ENCODE peak calls at places on chromosomes 13 and 19, in six cellular contexts. Q, W, V, B, E and F are unnamed samples.

GRCh38 chr19:19550454-19550842 is 12.4 kb downstream of the CILP2 start:
- DNase-seq in Q (peak; percentile 39), W (no peak), V (no peak), B (no peak), E (no peak), F (peak; percentile 96)

GRCh38 chr13:73190477-73190876 is 131.7 kb downstream of the KLF5 start:
- DNase-seq in Q (no peak), W (no peak), V (no peak), B (no peak), E (no peak), F (no peak)

GRCh38 chr19:13097331-13098258 is 5.1 kb downstream of the LYL1 start:
- DNase-seq in Q (no peak), W (no peak), V (no peak), B (no peak), E (no peak), F (no peak)

GRCh38 chr13:34435338-34435737 is 506.7 kb upstream of the NBEA start:
- DNase-seq in Q (peak; percentile 45), W (no peak), V (no peak), B (no peak), E (no peak), F (peak; percentile 32)

GRCh38 chr19:49921871-49922755 is 6.9 kb upstream of the ATF5 start:
- DNase-seq in Q (peak; percentile 43), W (no peak), V (no peak), B (no peak), E (no peak), F (peak; percentile 62)

GRCh38 chr19:4101496-4101770 is 22.5 kb downstream of the MAP2K2 start:
- DNase-seq in Q (no peak), W (no peak), V (no peak), B (no peak), E (no peak), F (no peak)

GRCh38 chr13:44884076-44884729 is 105.1 kb downstream of the NUFIP1 start:
- DNase-seq in Q (peak; percentile 81), W (no peak), V (no peak), B (no peak), E (no peak), F (peak; percentile 63)

GRCh38 chr19:13573268-13573667 is 67.0 kb upstream of the CACNA1A start:
- DNase-seq in Q (no peak), W (no peak), V (no peak), B (no peak), E (no peak), F (peak; percentile 4)

GRCh38 chr13:62564770-62565169 is 1149.1 kb upstream of the PCDH20 start:
- DNase-seq in Q (no peak), W (no peak), V (no peak), B (no peak), E (no peak), F (no peak)

GRCh38 chr13:93476175-93476574 is 249.6 kb downstream of the GPC6 start:
- DNase-seq in Q (peak; percentile 9), W (no peak), V (no peak), B (no peak), E (no peak), F (peak; percentile 78)

GRCh38 chr13:111429064-111429558 is 108.7 kb downstream of the TEX29 start:
- DNase-seq in Q (peak; percentile 20), W (no peak), V (peak; percentile 24), B (peak; percentile 75), E (peak; percentile 29), F (peak; percentile 30)

GRCh38 chr19:52896431-52897148 is 845 bp downstream of the ZNF320 start:
- DNase-seq in Q (no peak), W (no peak), V (no peak), B (peak; percentile 70), E (peak; percentile 12), F (peak; percentile 51)

GRCh38 chr13:39888865-39889810 is 233.7 kb downstream of the COG6 start:
- DNase-seq in Q (no peak), W (no peak), V (no peak), B (no peak), E (no peak), F (peak; percentile 79)

GRCh38 chr13:31947105-31947504 is 84.5 kb upstream of the FRY start:
- DNase-seq in Q (no peak), W (no peak), V (no peak), B (peak; percentile 34), E (no peak), F (no peak)

GRCh38 chr19:5667751-5668271 is 12.5 kb downstream of the MICOS13 start:
- DNase-seq in Q (no peak), W (no peak), V (no peak), B (no peak), E (no peak), F (no peak)

GRCh38 chr13:112651306-112651705 is 38.5 kb upstream of the ATP11A start:
- DNase-seq in Q (no peak), W (no peak), V (no peak), B (no peak), E (no peak), F (no peak)

GRCh38 chr13:97120976-97121375 is 101.2 kb upstream of the MBNL2 start:
- DNase-seq in Q (no peak), W (no peak), V (no peak), B (no peak), E (no peak), F (no peak)

GRCh38 chr19:3496392-3497273 is 3.8 kb downstream of the DOHH start:
- DNase-seq in Q (no peak), W (no peak), V (no peak), B (no peak), E (no peak), F (no peak)

GRCh38 chr13:59368652-59369051 is 795.1 kb downstream of the DIAPH3 start:
- DNase-seq in Q (no peak), W (no peak), V (no peak), B (no peak), E (no peak), F (no peak)

GRCh38 chr13:21243045-21243842 is 66.8 kb downstream of the MRPL57 start:
- DNase-seq in Q (no peak), W (no peak), V (no peak), B (peak; percentile 55), E (no peak), F (no peak)

GRCh38 chr13:38824342-38824741 is 137.5 kb downstream of the FREM2 start:
- DNase-seq in Q (no peak), W (no peak), V (no peak), B (peak; percentile 18), E (peak; percentile 68), F (no peak)

GRCh38 chr13:33509642-33510229 is 224.2 kb upstream of the STARD13 start:
- DNase-seq in Q (peak; percentile 41), W (no peak), V (no peak), B (no peak), E (no peak), F (peak; percentile 16)

GRCh38 chr19:2507109-2507508 is 31.2 kb downstream of the GADD45B start:
- DNase-seq in Q (peak; percentile 45), W (peak; percentile 30), V (peak; percentile 95), B (peak; percentile 70), E (no peak), F (no peak)

GRCh38 chr19:37361994-37362393 is 8.9 kb upstream of the ZNF527 start:
- DNase-seq in Q (peak; percentile 4), W (no peak), V (no peak), B (no peak), E (no peak), F (peak; percentile 18)

GRCh38 chr13:34570954-34571353 is 371.1 kb upstream of the NBEA start:
- DNase-seq in Q (no peak), W (no peak), V (no peak), B (no peak), E (no peak), F (no peak)

GRCh38 chr13:41995946-41996345 is 35.0 kb upstream of the VWA8 start:
- DNase-seq in Q (peak; percentile 1), W (no peak), V (no peak), B (no peak), E (peak; percentile 24), F (peak; percentile 47)

GRCh38 chr13:21852043-21852442 is 181.2 kb downstream of the FGF9 start:
- DNase-seq in Q (no peak), W (no peak), V (no peak), B (no peak), E (no peak), F (no peak)

GRCh38 chr13:78147905-78148304 is 229.3 kb upstream of the EDNRB start:
- DNase-seq in Q (peak; percentile 70), W (no peak), V (no peak), B (no peak), E (no peak), F (peak; percentile 75)

GRCh38 chr19:35977446-35978222 is 17.4 kb upstream of the SDHAF1 start:
- DNase-seq in Q (no peak), W (no peak), V (peak; percentile 25), B (peak; percentile 62), E (peak; percentile 59), F (no peak)

GRCh38 chr13:23889598-23890224 is 511 bp upstream of the MIPEP start:
- DNase-seq in Q (no peak), W (no peak), V (no peak), B (no peak), E (peak; percentile 35), F (peak; percentile 33)